ENCODE peak calls at places on chromosomes 1 and 21, in eight cellular contexts. I, D, A, F, U, Y, J and W are unnamed samples.
A peak's percentile ranks its signal among the peaks of the same experiment; 100 is the strongest.

GRCh38 chr1:204307334-204307883 is 52.3 kb downstream of the PLEKHA6 start:
- DNase-seq in I (peak; percentile 76), D (no peak), A (peak; percentile 43), F (no peak), U (no peak), Y (peak; percentile 44), J (no peak), W (no peak)

GRCh38 chr1:102970496-102971078 is 137.7 kb downstream of the COL11A1 start:
- DNase-seq in I (peak; percentile 50), D (peak; percentile 10), A (no peak), F (no peak), U (no peak), Y (no peak), J (no peak), W (no peak)

GRCh38 chr1:183926978-183927377 is 110.5 kb downstream of the COLGALT2 start:
- DNase-seq in I (no peak), D (no peak), A (no peak), F (no peak), U (no peak), Y (no peak), J (no peak), W (no peak)

GRCh38 chr21:41868062-41868710 is 11.0 kb downstream of the PRDM15 start:
- DNase-seq in I (peak; percentile 80), D (no peak), A (no peak), F (no peak), U (no peak), Y (no peak), J (no peak), W (peak; percentile 44)

GRCh38 chr21:25638634-25639166 is 358 bp upstream of the JAM2 start:
- DNase-seq in I (peak; percentile 57), D (no peak), A (no peak), F (no peak), U (no peak), Y (no peak), J (no peak), W (no peak)

GRCh38 chr1:45585496-45586075 is 1.7 kb downstream of the NASP start:
- DNase-seq in I (no peak), D (no peak), A (no peak), F (no peak), U (no peak), Y (no peak), J (no peak), W (no peak)

GRCh38 chr21:29453511-29453910 is 154.8 kb downstream of the BACH1 start:
- DNase-seq in I (no peak), D (no peak), A (no peak), F (no peak), U (no peak), Y (no peak), J (no peak), W (no peak)

GRCh38 chr1:77540501-77541161 is 141.8 kb downstream of the ZZZ3 start:
- DNase-seq in I (no peak), D (peak; percentile 90), A (no peak), F (no peak), U (no peak), Y (no peak), J (no peak), W (no peak)

GRCh38 chr1:162548170-162548569 is 13.4 kb upstream of the UAP1 start:
- DNase-seq in I (no peak), D (peak; percentile 53), A (peak; percentile 37), F (no peak), U (no peak), Y (peak; percentile 65), J (no peak), W (no peak)

GRCh38 chr1:228544021-228544850 is 57.1 kb downstream of the RNF187 start:
- DNase-seq in I (no peak), D (no peak), A (no peak), F (no peak), U (no peak), Y (no peak), J (no peak), W (no peak)

GRCh38 chr1:1256956-1257871 is 10.7 kb upstream of the C1QTNF12 start:
- DNase-seq in I (no peak), D (no peak), A (no peak), F (no peak), U (no peak), Y (no peak), J (no peak), W (no peak)

GRCh38 chr1:56377407-56377806 is 202.0 kb downstream of the PLPP3 start:
- DNase-seq in I (no peak), D (no peak), A (no peak), F (no peak), U (no peak), Y (no peak), J (no peak), W (no peak)

GRCh38 chr1:24117722-24118409 is 5.9 kb upstream of the MYOM3 start:
- DNase-seq in I (no peak), D (no peak), A (no peak), F (no peak), U (no peak), Y (no peak), J (no peak), W (no peak)

GRCh38 chr21:37157938-37158337 is 84.9 kb downstream of the TTC3 start:
- DNase-seq in I (no peak), D (no peak), A (no peak), F (no peak), U (no peak), Y (no peak), J (no peak), W (no peak)

GRCh38 chr1:164061528-164061927 is 497.5 kb upstream of the PBX1 start:
- DNase-seq in I (no peak), D (no peak), A (no peak), F (no peak), U (no peak), Y (no peak), J (no peak), W (no peak)

GRCh38 chr1:227892930-227893695 is 54.6 kb downstream of the WNT9A start:
- DNase-seq in I (no peak), D (no peak), A (no peak), F (no peak), U (no peak), Y (no peak), J (no peak), W (peak; percentile 0)

GRCh38 chr1:155210304-155210703 is 1.8 kb downstream of the MTX1 start:
- DNase-seq in I (no peak), D (no peak), A (no peak), F (no peak), U (no peak), Y (no peak), J (no peak), W (no peak)

GRCh38 chr1:156295391-156295947 is at the start of gene GLMP:
- DNase-seq in I (peak; percentile 77), D (no peak), A (peak; percentile 75), F (no peak), U (no peak), Y (peak; percentile 69), J (peak; percentile 20), W (peak; percentile 61)

GRCh38 chr21:44329086-44329889 is 9.9 kb downstream of the CFAP410 start:
- DNase-seq in I (peak; percentile 26), D (no peak), A (no peak), F (no peak), U (no peak), Y (no peak), J (no peak), W (no peak)

GRCh38 chr1:232599178-232600041 is 30.5 kb downstream of the SIPA1L2 start:
- DNase-seq in I (peak; percentile 86), D (no peak), A (no peak), F (no peak), U (no peak), Y (no peak), J (no peak), W (no peak)

GRCh38 chr1:197222025-197222685 is 45.9 kb upstream of the CRB1 start:
- DNase-seq in I (no peak), D (no peak), A (no peak), F (no peak), U (no peak), Y (no peak), J (no peak), W (no peak)

GRCh38 chr1:206735553-206736031 is 35.0 kb upstream of the IL19 start:
- DNase-seq in I (no peak), D (no peak), A (no peak), F (no peak), U (no peak), Y (no peak), J (no peak), W (no peak)

GRCh38 chr1:26723013-26723991 is 27.5 kb downstream of the ARID1A start:
- DNase-seq in I (peak; percentile 99), D (peak; percentile 95), A (peak; percentile 89), F (no peak), U (peak; percentile 20), Y (peak; percentile 89), J (no peak), W (peak; percentile 38)

GRCh38 chr1:239056940-239057339 is 329.4 kb upstream of the CHRM3 start:
- DNase-seq in I (no peak), D (no peak), A (no peak), F (no peak), U (no peak), Y (peak; percentile 61), J (no peak), W (no peak)